ENCODE peak calls at places on chromosomes 5 and 9, in six cellular contexts. F, T, E, Z, M and P are unnamed samples.

GRCh38 chr5:99445805-99446204 is 517.0 kb upstream of the CHD1 start:
- DNase-seq in Z (no peak), E (no peak), M (no peak), T (no peak), F (no peak), P (no peak)

GRCh38 chr9:72407047-72407446 is 42.0 kb upstream of the ZFAND5 start:
- DNase-seq in T (no peak), M (no peak), F (no peak), Z (no peak), E (no peak), P (no peak)

GRCh38 chr5:110630350-110630749 is 96.1 kb downstream of the TMEM232 start:
- DNase-seq in E (no peak), F (no peak), M (no peak), T (no peak), Z (no peak), P (no peak)

GRCh38 chr5:52580921-52581320 is 206.8 kb upstream of the ITGA1 start:
- DNase-seq in T (no peak), E (peak), F (peak), M (no peak), Z (no peak), P (no peak)

GRCh38 chr5:180437336-180437735 is 56.8 kb upstream of the CNOT6 start:
- DNase-seq in M (no peak), Z (no peak), E (no peak), F (no peak), T (no peak), P (no peak)

GRCh38 chr5:111242606-111243005 is 18.4 kb downstream of the CAMK4 start:
- DNase-seq in F (no peak), T (no peak), E (no peak), Z (no peak), M (no peak), P (peak)

GRCh38 chr5:144336619-144337018 is 165.9 kb downstream of the KCTD16 start:
- DNase-seq in M (no peak), Z (no peak), F (no peak), T (no peak), E (no peak), P (no peak)

GRCh38 chr5:42894057-42894456 is 82.4 kb upstream of the SELENOP start:
- DNase-seq in Z (no peak), M (peak), T (no peak), E (peak), F (no peak), P (no peak)

GRCh38 chr9:124774131-124774978 is 2.6 kb upstream of the OLFML2A start:
- DNase-seq in F (peak), T (peak), M (peak), Z (peak), E (peak), P (peak)

GRCh38 chr5:79236970-79237734 is 1.2 kb downstream of the JMY start:
- DNase-seq in E (peak), T (peak), M (peak), Z (peak), F (peak), P (peak)

GRCh38 chr5:126921471-126922091 is 108.8 kb downstream of the MARCHF3 start:
- DNase-seq in M (no peak), Z (no peak), T (no peak), E (no peak), F (no peak), P (no peak)

GRCh38 chr5:68286612-68286912 is 71.0 kb downstream of the PIK3R1 start:
- DNase-seq in M (no peak), F (no peak), E (no peak), Z (no peak), T (no peak), P (no peak)

GRCh38 chr5:19554524-19554923 is 433.5 kb downstream of the CDH18 start:
- DNase-seq in F (no peak), Z (no peak), T (no peak), E (no peak), M (no peak), P (no peak)

GRCh38 chr9:94666364-94667099 is 27.2 kb upstream of the FBP1 start:
- DNase-seq in F (no peak), T (no peak), M (no peak), Z (no peak), E (no peak), P (no peak)

GRCh38 chr9:114889802-114890224 is 40.6 kb downstream of the TNFSF8 start:
- DNase-seq in Z (no peak), E (no peak), F (no peak), M (no peak), T (no peak), P (peak)

GRCh38 chr5:114305402-114306207 is 56.3 kb upstream of the KCNN2 start:
- DNase-seq in E (peak), M (peak), F (peak), T (no peak), Z (peak), P (no peak)

GRCh38 chr5:91151947-91152346 is 231.2 kb downstream of the ARRDC3 start:
- DNase-seq in M (no peak), F (peak), E (peak), T (no peak), Z (no peak), P (no peak)

GRCh38 chr5:54362434-54362833 is 52.1 kb upstream of the ARL15 start:
- DNase-seq in F (peak), E (peak), M (no peak), T (no peak), Z (no peak), P (no peak)

GRCh38 chr5:89081360-89081759 is 198.4 kb upstream of the MEF2C start:
- DNase-seq in T (no peak), M (no peak), Z (no peak), E (no peak), F (no peak), P (no peak)

GRCh38 chr9:36461341-36461740 is 61.3 kb upstream of the RNF38 start:
- DNase-seq in M (no peak), E (peak), F (no peak), T (no peak), Z (no peak), P (no peak)

GRCh38 chr5:67516959-67517358 is 320.4 kb upstream of the CD180 start:
- DNase-seq in Z (no peak), F (peak), T (no peak), M (no peak), E (peak), P (no peak)

DNA sequence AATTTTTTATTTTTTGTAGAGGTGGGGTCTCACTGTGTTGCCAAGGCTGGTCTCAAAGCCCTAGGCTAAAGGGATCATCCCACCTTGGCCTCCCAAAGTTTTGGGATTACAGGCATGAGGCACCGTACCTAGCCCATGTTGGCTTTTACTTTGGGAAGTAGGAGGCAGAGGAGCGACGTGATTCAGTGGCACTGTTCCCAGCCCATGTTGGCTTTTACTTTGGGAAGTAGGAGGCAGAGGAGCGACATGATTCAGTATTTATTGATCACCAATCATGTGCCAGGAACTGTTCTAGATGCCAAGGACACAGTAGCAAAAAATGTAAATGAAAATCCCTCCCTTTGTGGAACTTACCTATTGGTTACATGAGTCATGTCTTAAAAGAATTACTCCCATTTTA is 18.3 kb downstream of the SNX24 start:
- DNase-seq in F (no peak), E (no peak), M (no peak), Z (no peak), T (no peak), P (no peak)
- TF ChIP-seq CTCF in F (no peak), E (no peak), M (no peak), Z (no peak), T (no peak), P (no peak)

GRCh38 chr9:105421154-105421553 is 26.7 kb upstream of the FSD1L start:
- DNase-seq in T (no peak), E (no peak), Z (no peak), M (no peak), F (no peak), P (no peak)

GRCh38 chr9:105431413-105432246 is 16.2 kb upstream of the FSD1L start:
- DNase-seq in M (no peak), E (no peak), T (no peak), F (no peak), Z (no peak), P (no peak)

GRCh38 chr9:105421864-105422263 is 26.0 kb upstream of the FSD1L start:
- DNase-seq in F (no peak), T (no peak), E (no peak), M (no peak), Z (no peak), P (no peak)

GRCh38 chr9:105426657-105427056 is 21.2 kb upstream of the FSD1L start:
- DNase-seq in F (no peak), E (no peak), Z (no peak), T (no peak), M (no peak), P (no peak)

DNA sequence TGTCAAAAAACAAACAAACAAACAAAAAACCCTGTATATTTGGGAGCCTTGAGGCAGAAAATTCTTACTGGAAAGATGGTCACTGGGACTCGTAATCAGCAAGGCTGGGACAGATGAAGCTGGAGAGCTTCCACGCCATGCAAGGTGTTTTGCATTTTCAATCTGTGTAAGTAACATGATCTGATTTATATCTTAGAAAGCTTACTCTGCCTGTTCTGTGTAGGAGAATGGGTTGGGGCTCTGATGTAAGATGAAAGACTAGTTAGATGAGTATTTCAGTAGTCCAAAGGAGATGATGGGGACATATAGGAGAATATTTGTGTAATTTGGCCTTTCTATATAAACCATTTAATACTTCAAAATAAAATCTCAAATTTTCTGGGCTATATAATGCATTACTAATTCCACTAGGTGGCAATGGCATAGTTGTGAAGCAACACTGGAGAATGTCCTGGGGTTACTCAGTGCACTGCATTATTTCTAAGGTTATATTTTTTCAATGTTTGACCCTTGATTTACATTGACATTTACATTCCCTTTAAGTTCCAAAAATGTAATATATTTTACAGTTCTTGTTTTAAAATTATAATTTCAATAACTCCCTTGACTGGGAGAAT is 21.9 kb upstream of the FSD1L start:
- DNase-seq in M (no peak), E (peak), F (peak), T (no peak), Z (peak), P (no peak)
- TF ChIP-seq CTCF in M (peak), E (peak), F (peak), T (peak), Z (peak), P (peak)

DNA sequence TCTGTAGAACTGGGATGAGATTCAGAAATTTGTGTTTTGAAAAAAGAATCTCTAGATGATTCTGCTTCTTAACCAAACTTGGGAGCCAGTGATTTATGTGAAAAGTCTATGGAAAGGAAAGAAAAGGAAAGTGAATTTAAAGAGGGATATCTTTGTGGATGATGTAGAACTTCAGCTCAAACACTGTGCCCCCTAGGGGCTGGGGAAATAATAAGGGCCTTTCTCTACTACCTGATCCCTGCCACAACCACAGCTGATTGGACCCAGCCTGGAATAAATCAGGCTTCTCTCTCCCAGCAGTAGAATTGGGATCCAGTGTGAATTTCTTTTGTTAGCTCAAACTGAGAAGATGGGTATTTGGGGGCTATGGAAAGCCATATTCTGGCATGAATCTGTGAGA is 155.0 kb downstream of the PRELID2 start:
- DNase-seq in M (no peak), E (no peak), T (no peak), Z (no peak), F (no peak), P (no peak)
- TF ChIP-seq CTCF in M (no peak), E (peak), T (peak), Z (no peak), F (peak), P (no peak)

DNA sequence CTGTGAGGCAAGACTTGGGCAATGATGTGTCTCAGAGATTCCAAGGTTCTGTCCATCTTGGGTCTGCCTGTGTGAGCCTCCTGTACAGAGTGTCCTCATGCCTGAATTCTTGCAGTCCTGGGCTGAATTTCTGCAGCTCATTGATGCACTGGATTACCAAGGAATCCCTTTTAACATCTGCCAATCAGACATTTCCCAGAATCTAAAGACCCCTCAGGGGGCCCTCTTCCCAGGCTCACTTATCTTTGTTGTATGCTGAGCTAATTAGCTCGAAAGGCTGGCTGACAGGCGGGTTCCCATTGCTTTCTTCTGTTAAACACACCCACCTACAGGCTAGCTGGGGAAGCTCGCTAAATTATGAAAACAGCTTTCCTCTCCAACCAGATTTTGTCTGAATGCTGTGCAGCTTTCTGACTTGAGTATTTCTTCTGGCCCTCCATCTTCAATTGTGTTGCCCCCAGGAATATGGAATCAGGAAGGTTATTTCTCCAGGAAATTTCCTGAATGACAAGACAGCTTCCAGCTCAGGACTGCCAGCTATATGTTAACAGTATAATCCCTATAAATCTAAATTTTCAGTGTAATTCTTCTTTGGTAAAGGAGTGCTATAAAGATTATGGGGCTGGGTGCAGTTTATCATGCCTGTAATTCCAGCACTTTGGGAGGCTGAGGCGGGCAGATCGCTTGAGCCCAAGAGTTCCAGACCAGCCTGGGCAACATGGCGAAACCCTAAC is at the start of gene LIX1:
- DNase-seq in Z (peak), E (peak), F (peak), M (peak), T (peak), P (peak)
- TF ChIP-seq CTCF in Z (peak), E (peak), F (peak), M (peak), T (peak), P (peak)

GRCh38 chr5:9895305-9895650 is 265.1 kb upstream of the TAS2R1 start:
- DNase-seq in E (no peak), F (no peak), M (no peak), Z (no peak), T (no peak), P (no peak)

GRCh38 chr5:9894571-9895304 is 264.6 kb upstream of the TAS2R1 start:
- DNase-seq in M (no peak), Z (no peak), T (no peak), E (no peak), F (no peak), P (no peak)

GRCh38 chr5:9892696-9893095 is 262.5 kb upstream of the TAS2R1 start:
- DNase-seq in F (no peak), Z (no peak), T (no peak), M (no peak), E (peak), P (no peak)

GRCh38 chr5:9903806-9904205 is 273.7 kb upstream of the TAS2R1 start:
- DNase-seq in M (no peak), F (peak), E (peak), Z (no peak), T (no peak), P (no peak)

DNA sequence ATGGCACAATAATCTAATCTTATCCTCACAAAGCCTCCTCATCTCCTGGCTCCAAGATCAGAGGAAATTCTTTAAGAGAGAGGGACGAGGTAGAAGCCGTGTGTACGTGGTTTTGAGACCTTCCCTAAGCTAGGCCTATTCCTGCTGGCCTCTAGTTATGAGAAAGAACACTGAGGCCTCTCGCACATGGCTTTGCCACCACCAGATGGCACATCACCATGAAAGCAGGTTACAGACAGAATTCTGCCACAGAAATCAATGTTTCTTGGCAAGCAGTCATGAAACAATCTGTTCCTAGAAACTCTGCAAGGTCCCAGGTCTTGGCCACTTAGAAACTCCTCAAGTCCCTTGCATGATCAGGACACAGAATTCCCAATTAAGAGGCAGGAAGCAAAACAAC is 268.2 kb upstream of the TAS2R1 start:
- DNase-seq in Z (no peak), F (peak), T (peak), M (peak), E (peak), P (peak)
- TF ChIP-seq CTCF in Z (no peak), F (peak), T (peak), M (peak), E (peak), P (no peak)

GRCh38 chr5:34844999-34845398 is 6.0 kb downstream of the TTC23L start:
- DNase-seq in M (no peak), F (no peak), Z (no peak), T (no peak), E (no peak), P (no peak)

GRCh38 chr5:34847552-34847951 is 8.6 kb downstream of the TTC23L start:
- DNase-seq in M (no peak), T (no peak), Z (no peak), F (no peak), E (no peak), P (no peak)

GRCh38 chr5:34847056-34847455 is 8.1 kb downstream of the TTC23L start:
- DNase-seq in M (no peak), T (no peak), Z (no peak), F (no peak), E (no peak), P (no peak)

GRCh38 chr5:34849253-34849652 is 10.3 kb downstream of the TTC23L start:
- DNase-seq in E (no peak), T (no peak), M (no peak), Z (no peak), F (peak), P (no peak)

DNA sequence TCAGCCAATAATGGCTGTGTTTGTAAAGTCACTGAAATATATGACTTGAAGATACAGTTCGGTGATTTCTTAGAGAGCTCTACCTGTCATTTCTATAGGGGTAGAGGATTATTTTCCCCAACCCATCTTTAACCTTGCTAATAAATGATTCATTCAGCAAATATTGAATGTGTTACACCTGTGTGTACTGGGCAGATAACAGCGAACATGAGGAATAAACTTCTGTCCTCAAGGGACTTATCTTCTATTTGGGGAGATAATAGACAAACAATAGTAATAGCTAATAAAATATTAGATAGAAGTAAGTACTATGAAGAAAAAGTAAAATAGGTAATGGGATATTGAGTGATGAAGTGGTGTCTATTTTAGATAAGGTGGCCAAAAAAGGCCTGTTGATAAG is 9.3 kb downstream of the TTC23L start:
- DNase-seq in F (no peak), M (no peak), T (no peak), Z (no peak), E (no peak), P (no peak)
- TF ChIP-seq CTCF in F (no peak), M (no peak), T (no peak), Z (no peak), E (no peak), P (no peak)